ENCODE peak calls at places on chromosomes 7 and 10, in four cellular contexts. S, R, H and Y are unnamed samples.

GRCh38 chr7:132394283-132395003 is 181.8 kb downstream of the PLXNA4 start:
- DNase-seq in H (no peak), S (no peak), R (no peak), Y (no peak)

GRCh38 chr7:1246871-1247526 is 14.3 kb downstream of the UNCX start:
- DNase-seq in R (no peak), S (no peak), H (peak; percentile 25), Y (no peak)

GRCh38 chr7:46035166-46035565 is 114.1 kb upstream of the IGFBP3 start:
- DNase-seq in H (no peak), S (no peak), R (no peak), Y (peak; percentile 40)

GRCh38 chr7:117706191-117706590 is 167.1 kb downstream of the CTTNBP2 start:
- DNase-seq in R (no peak), H (no peak), S (no peak), Y (peak; percentile 76)

GRCh38 chr7:12031186-12031585 is 179.9 kb upstream of the TMEM106B start:
- DNase-seq in S (no peak), R (no peak), H (no peak), Y (no peak)

GRCh38 chr10:24494777-24495176 is 228.9 kb downstream of the ARHGAP21 start:
- DNase-seq in S (no peak), R (no peak), H (no peak), Y (no peak)

GRCh38 chr10:127679642-127680255 is 57.2 kb upstream of the FOXI2 start:
- DNase-seq in R (no peak), S (no peak), H (no peak), Y (no peak)

GRCh38 chr10:17088118-17088806 is 41.3 kb downstream of the CUBN start:
- DNase-seq in H (no peak), S (peak; percentile 9), R (no peak), Y (peak; percentile 93)

GRCh38 chr10:80552151-80552646 is 14.5 kb downstream of the SH2D4B start:
- DNase-seq in S (peak; percentile 19), R (peak; percentile 62), H (no peak), Y (no peak)

GRCh38 chr7:68868975-68869374 is 729.3 kb upstream of the AUTS2 start:
- DNase-seq in H (no peak), S (no peak), R (no peak), Y (no peak)

GRCh38 chr7:106717254-106717996 is 56.5 kb upstream of the CCDC71L start:
- DNase-seq in H (no peak), R (no peak), S (no peak), Y (no peak)

GRCh38 chr10:103792547-103792946 is 62.8 kb downstream of the SH3PXD2A start:
- DNase-seq in R (no peak), H (no peak), S (no peak), Y (peak; percentile 81)

GRCh38 chr10:78187371-78187770 is 153.7 kb downstream of the RPS24 start:
- DNase-seq in S (no peak), H (no peak), R (no peak), Y (no peak)

GRCh38 chr7:22865607-22865970 is 42.9 kb upstream of the TOMM7 start:
- DNase-seq in H (no peak), S (no peak), R (no peak), Y (no peak)

GRCh38 chr7:158649279-158649678 is 55.3 kb downstream of the NCAPG2 start:
- DNase-seq in R (no peak), S (peak; percentile 67), H (no peak), Y (peak; percentile 91)

GRCh38 chr7:19112290-19113000 is 5.0 kb downstream of the TWIST1 start:
- DNase-seq in R (no peak), H (no peak), S (no peak), Y (no peak)

GRCh38 chr7:128031901-128032604 is 816 bp upstream of the LRRC4 start:
- DNase-seq in R (peak; percentile 34), S (no peak), H (peak; percentile 70), Y (peak; percentile 88)

GRCh38 chr7:10257438-10257837 is 716.2 kb upstream of the PHF14 start:
- DNase-seq in S (no peak), H (no peak), R (no peak), Y (no peak)

GRCh38 chr7:2711895-2712675 is 24.1 kb downstream of the AMZ1 start:
- DNase-seq in R (no peak), S (no peak), H (no peak), Y (no peak)

GRCh38 chr7:117064688-117065087 is 111.4 kb downstream of the ST7 start:
- DNase-seq in H (no peak), R (no peak), S (no peak), Y (no peak)

GRCh38 chr7:131109011-131109756 is 218.5 kb upstream of the MKLN1 start:
- DNase-seq in H (no peak), S (no peak), R (no peak), Y (peak; percentile 32)

GRCh38 chr7:128259131-128260056 is 18.3 kb downstream of the LEP start:
- DNase-seq in S (no peak), H (no peak), R (peak; percentile 79), Y (peak; percentile 94)

GRCh38 chr7:143331179-143331825 is 15.4 kb downstream of the CLCN1 start:
- DNase-seq in H (no peak), S (no peak), R (peak; percentile 49), Y (peak; percentile 91)

GRCh38 chr7:151687523-151688235 is 168.0 kb upstream of the RHEB start:
- DNase-seq in S (peak; percentile 58), H (no peak), R (peak; percentile 72), Y (peak; percentile 94)

GRCh38 chr7:106358103-106358663 is 73.4 kb upstream of the NAMPT start:
- DNase-seq in S (no peak), H (no peak), R (no peak), Y (peak; percentile 34)

GRCh38 chr7:49244543-49244942 is 320.2 kb downstream of the CDC14C start:
- DNase-seq in S (no peak), R (no peak), H (no peak), Y (no peak)

GRCh38 chr10:4086041-4086886 is 301.3 kb upstream of the KLF6 start:
- DNase-seq in S (no peak), H (no peak), R (no peak), Y (no peak)

GRCh38 chr10:64977912-64978311 is 1456.7 kb downstream of the REEP3 start:
- DNase-seq in S (no peak), R (no peak), H (no peak), Y (no peak)

GRCh38 chr7:2034291-2035201 is 198.2 kb downstream of the MAD1L1 start:
- DNase-seq in S (peak; percentile 41), H (no peak), R (no peak), Y (no peak)

GRCh38 chr7:148941598-148942280 is 57.6 kb upstream of the EZH2 start:
- DNase-seq in R (peak; percentile 67), S (peak; percentile 84), H (peak; percentile 63), Y (peak; percentile 68)

GRCh38 chr10:82813856-82814255 is 938.9 kb downstream of the NRG3 start:
- DNase-seq in R (peak; percentile 32), S (peak; percentile 2), H (no peak), Y (peak; percentile 28)

GRCh38 chr7:42699415-42700178 is 212.3 kb downstream of the C7orf25 start:
- DNase-seq in S (no peak), R (no peak), H (no peak), Y (no peak)

GRCh38 chr10:3926268-3926667 is 141.3 kb upstream of the KLF6 start:
- DNase-seq in R (no peak), S (no peak), H (no peak), Y (peak; percentile 57)

GRCh38 chr10:94102436-94102835 is 108.7 kb downstream of the PLCE1 start:
- DNase-seq in R (no peak), S (peak; percentile 13), H (peak; percentile 43), Y (no peak)

GRCh38 chr7:100888988-100889760 is at the start of gene UFSP1:
- DNase-seq in H (no peak), S (no peak), R (no peak), Y (no peak)
- TF ChIP-seq CTCF in H (no peak), S (no peak), R (no peak), Y (no peak)

GRCh38 chr7:155398944-155399343 is 59.0 kb upstream of the EN2 start:
- DNase-seq in S (no peak), H (peak; percentile 31), R (no peak), Y (no peak)
- TF ChIP-seq CTCF in S (peak; percentile 54), H (no peak), R (no peak), Y (no peak)

GRCh38 chr10:114087255-114087654 is 43.6 kb downstream of the ADRB1 start:
- DNase-seq in R (no peak), H (no peak), S (peak; percentile 13), Y (no peak)
- TF ChIP-seq CTCF in R (no peak), H (no peak), S (no peak), Y (no peak)

GRCh38 chr10:73653195-73653594 is 2.6 kb downstream of the SYNPO2L start:
- DNase-seq in H (no peak), S (no peak), R (no peak), Y (no peak)
- TF ChIP-seq CTCF in H (no peak), S (no peak), R (no peak), Y (no peak)

DNA sequence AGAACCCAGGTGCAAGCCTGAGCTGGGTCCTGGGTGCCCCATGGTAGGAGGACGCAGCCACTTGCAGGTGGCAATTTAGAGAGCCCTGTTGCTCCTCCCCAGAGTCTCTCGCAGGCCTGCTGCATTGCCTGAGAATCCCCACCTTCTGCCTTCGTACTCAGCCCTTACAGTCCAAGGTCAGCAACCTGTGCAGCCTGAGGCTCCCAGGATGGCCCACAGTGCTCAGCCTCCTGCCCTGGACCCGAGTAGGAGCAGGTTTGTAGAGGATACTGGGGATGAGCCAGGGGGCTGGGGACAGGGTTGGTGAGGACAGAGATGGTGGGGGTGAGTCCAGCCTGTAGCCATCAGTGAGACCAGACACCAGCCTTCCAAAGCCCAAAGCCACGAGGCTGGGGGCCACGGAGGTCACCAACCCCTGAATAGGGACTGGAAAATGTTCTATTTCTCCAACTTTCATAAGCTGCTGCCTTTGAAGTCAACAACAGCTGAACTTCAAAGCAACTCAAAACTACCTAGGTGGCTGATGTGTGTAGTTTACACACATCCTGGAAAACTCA is 88.9 kb downstream of the CHST15 start:
- DNase-seq in S (peak; percentile 71), H (no peak), R (peak; percentile 23), Y (no peak)
- TF ChIP-seq CTCF in S (no peak), H (no peak), R (no peak), Y (no peak)

DNA sequence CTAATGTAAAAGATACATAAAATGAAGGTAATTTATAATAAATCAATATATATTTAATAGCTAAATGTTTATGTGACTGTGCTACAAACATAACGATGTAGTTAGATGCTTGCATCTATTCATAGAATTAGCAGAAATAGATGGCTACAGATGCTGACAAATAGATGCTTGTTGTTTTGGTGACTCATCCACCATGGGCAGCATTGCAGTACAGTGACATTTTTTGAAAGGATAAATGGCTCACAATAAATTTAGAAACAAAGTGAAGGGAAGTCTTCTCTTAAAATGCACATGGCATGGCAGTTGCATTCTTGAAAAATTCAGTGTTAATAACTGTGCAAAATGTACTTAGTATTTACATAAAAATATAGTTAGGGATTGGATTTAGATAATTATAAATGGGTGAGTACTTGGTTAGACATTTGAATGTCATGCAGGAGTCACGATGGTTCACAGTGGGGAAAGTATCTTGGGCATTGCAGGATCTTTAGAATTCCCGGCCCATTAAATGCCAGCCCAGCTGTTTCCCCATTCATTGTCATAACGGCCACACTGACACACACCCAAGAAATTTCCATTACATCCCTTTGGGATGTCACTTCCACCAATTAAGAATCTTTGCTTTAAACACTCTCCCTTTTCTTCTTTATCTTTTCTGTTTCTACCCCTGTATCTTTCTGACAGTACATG is 564.1 kb downstream of the ATRNL1 start:
- DNase-seq in S (no peak), H (no peak), R (no peak), Y (no peak)
- TF ChIP-seq CTCF in S (no peak), H (no peak), R (no peak), Y (no peak)

GRCh38 chr10:13072339-13072738 is 27.6 kb upstream of the OPTN start:
- DNase-seq in S (no peak), R (no peak), H (no peak), Y (no peak)
- TF ChIP-seq CTCF in S (no peak), R (no peak), H (no peak), Y (no peak)